ENCODE peak calls at places on chromosome 15, in nine cellular contexts. L, V, S, Q, O, J, G, P and Z are unnamed samples. For H3K9me3, the result is how much of the 10 kb centered on the place peaks cover.

GRCh38 chr15:84915011-84915958 is 30.8 kb downstream of the SLC28A1 start:
- DNase-seq in L (no peak), V (peak), S (peak), Q (peak), O (no peak), J (no peak), G (peak), P (peak), Z (peak)

GRCh38 chr15:55823191-55823670 is 80.3 kb upstream of the PRTG start:
- DNase-seq in L (no peak), V (no peak), S (peak), Q (peak), O (peak), J (peak), G (no peak), P (no peak), Z (no peak)

GRCh38 chr15:93141373-93141790 is 52.4 kb upstream of the RGMA start:
- DNase-seq in L (no peak), V (no peak), S (no peak), Q (no peak), O (no peak), J (no peak), G (no peak), P (no peak), Z (no peak)

GRCh38 chr15:41660235-41661077 is at the start of gene MGA:
- DNase-seq in L (peak), V (peak), S (peak), Q (peak), O (peak), J (peak), G (peak), P (peak), Z (peak)

GRCh38 chr15:56232058-56232457 is 11.6 kb downstream of the RFX7 start:
- DNase-seq in L (no peak), V (no peak), S (no peak), Q (no peak), O (no peak), J (no peak), G (no peak), P (no peak), Z (peak)

GRCh38 chr15:60155661-60156060 is 151.6 kb downstream of the FOXB1 start:
- DNase-seq in L (no peak), V (no peak), S (no peak), Q (no peak), O (no peak), J (peak), G (no peak), P (no peak), Z (no peak)

GRCh38 chr15:76150971-76151598 is 91.3 kb downstream of the TMEM266 start:
- DNase-seq in L (peak), V (peak), S (peak), Q (peak), O (peak), J (peak), G (peak), P (peak), Z (peak)

GRCh38 chr15:77504310-77504709 is 83.6 kb downstream of the HMG20A start:
- DNase-seq in L (peak), V (no peak), S (no peak), Q (no peak), O (no peak), J (no peak), G (peak), P (no peak), Z (no peak)

GRCh38 chr15:75811616-75812015 is 31.6 kb upstream of the UBE2Q2 start:
- DNase-seq in L (no peak), V (no peak), S (no peak), Q (no peak), O (no peak), J (no peak), G (no peak), P (no peak), Z (no peak)

GRCh38 chr15:98085003-98085639 is 124.6 kb downstream of the ARRDC4 start:
- DNase-seq in L (peak), V (no peak), S (peak), Q (peak), O (peak), J (peak), G (no peak), P (no peak), Z (no peak)

GRCh38 chr15:59792359-59792758 is 103.2 kb upstream of the BNIP2 start:
- DNase-seq in L (no peak), V (no peak), S (no peak), Q (no peak), O (no peak), J (no peak), G (no peak), P (no peak), Z (no peak)

GRCh38 chr15:34753236-34753894 is 1.4 kb downstream of the GJD2 start:
- DNase-seq in L (peak), V (no peak), S (peak), Q (peak), O (peak), J (peak), G (no peak), P (no peak), Z (no peak)

GRCh38 chr15:82742134-82742533 is 32.5 kb upstream of the AP3B2 start:
- DNase-seq in L (no peak), V (no peak), S (no peak), Q (peak), O (no peak), J (no peak), G (no peak), P (no peak), Z (no peak)

GRCh38 chr15:85354948-85355347 is 25.5 kb upstream of the AKAP13 start:
- DNase-seq in L (no peak), V (no peak), S (no peak), Q (no peak), O (no peak), J (no peak), G (no peak), P (no peak), Z (no peak)

GRCh38 chr15:50358805-50359204 is 3.8 kb upstream of the GABPB1 start:
- DNase-seq in L (peak), V (no peak), S (peak), Q (peak), O (no peak), J (no peak), G (no peak), P (no peak), Z (no peak)

GRCh38 chr15:69869881-69870465 is 227.7 kb downstream of the TLE3 start:
- DNase-seq in L (no peak), V (no peak), S (no peak), Q (no peak), O (no peak), J (no peak), G (no peak), P (no peak), Z (no peak)

GRCh38 chr15:101209285-101209821 is 42.5 kb downstream of the CHSY1 start:
- DNase-seq in L (no peak), V (no peak), S (no peak), Q (no peak), O (no peak), J (no peak), G (no peak), P (no peak), Z (no peak)

GRCh38 chr15:67808821-67809220 is 16.5 kb upstream of the SKOR1 start:
- DNase-seq in L (no peak), V (no peak), S (no peak), Q (no peak), O (no peak), J (no peak), G (no peak), P (no peak), Z (no peak)

GRCh38 chr15:100914876-100915275 is 4.3 kb upstream of the LRRK1 start:
- DNase-seq in L (peak), V (no peak), S (no peak), Q (no peak), O (no peak), J (no peak), G (no peak), P (no peak), Z (peak)

GRCh38 chr15:58574612-58575011 is 142.8 kb downstream of the LIPC start:
- DNase-seq in L (no peak), V (no peak), S (peak), Q (no peak), O (no peak), J (no peak), G (no peak), P (no peak), Z (no peak)

GRCh38 chr15:87881001-87881400 is 375.5 kb downstream of the NTRK3 start:
- DNase-seq in L (no peak), V (no peak), S (no peak), Q (no peak), O (no peak), J (no peak), G (no peak), P (no peak), Z (no peak)

GRCh38 chr15:65212097-65212496 is 824 bp upstream of the CILP start:
- DNase-seq in L (peak), V (no peak), S (peak), Q (no peak), O (no peak), J (no peak), G (no peak), P (no peak), Z (no peak)

GRCh38 chr15:64717735-64718495 is 57.5 kb downstream of the RBPMS2 start:
- DNase-seq in L (no peak), V (no peak), S (no peak), Q (no peak), O (no peak), J (no peak), G (no peak), P (no peak), Z (peak)

DNA sequence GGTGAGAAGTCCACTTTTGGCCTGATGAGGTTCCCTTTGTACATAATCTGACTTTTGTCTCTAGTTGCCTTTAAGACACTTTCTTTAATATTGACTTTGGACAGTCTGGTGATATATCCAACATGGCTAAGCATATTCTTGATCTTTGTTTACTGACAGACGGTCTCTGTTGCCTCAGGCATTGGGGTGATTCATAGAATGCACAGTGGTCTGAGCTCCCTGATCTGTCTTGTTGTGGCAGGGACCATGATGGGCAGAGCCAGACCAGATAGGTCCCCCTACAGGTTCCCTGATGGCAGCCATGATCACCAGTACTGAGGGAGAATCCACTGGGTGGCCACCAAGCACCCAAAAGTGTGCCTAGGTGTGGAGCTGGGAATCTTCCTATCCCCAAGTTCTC is 678.1 kb downstream of the MCTP2 start:
- DNase-seq in L (no peak), V (no peak), S (no peak), Q (peak), O (no peak), J (no peak), G (no peak), P (no peak), Z (no peak)
- H3K9me3 ChIP-seq in L (under half), V (half or more), S (under half), Q (under half), O (under half), J (under half), G (under half), P (under half), Z (under half)

DNA sequence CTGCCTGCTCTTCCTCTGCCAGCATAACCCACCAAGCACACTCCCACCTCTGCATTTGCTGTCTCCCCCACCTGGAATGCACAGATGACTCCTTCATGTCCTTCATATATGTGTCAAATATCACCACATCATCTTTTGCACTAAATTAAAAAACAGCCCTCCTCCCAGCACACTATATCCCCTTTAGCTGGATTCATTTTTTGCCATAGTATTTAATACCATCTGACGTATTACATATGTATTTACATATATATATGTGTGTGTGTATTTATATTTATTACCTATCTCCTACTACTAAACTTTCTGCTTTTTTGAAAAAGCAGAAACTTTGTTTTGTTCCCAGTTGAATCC is 29.4 kb upstream of the UBL7 start:
- DNase-seq in L (no peak), V (no peak), S (no peak), Q (no peak), O (no peak), J (no peak), G (no peak), P (no peak), Z (no peak)
- H3K4me3 ChIP-seq in L (no peak), V (no peak), S (no peak), Q (no peak), O (no peak), J (no peak), G (no peak), P (no peak), Z (no peak)

DNA sequence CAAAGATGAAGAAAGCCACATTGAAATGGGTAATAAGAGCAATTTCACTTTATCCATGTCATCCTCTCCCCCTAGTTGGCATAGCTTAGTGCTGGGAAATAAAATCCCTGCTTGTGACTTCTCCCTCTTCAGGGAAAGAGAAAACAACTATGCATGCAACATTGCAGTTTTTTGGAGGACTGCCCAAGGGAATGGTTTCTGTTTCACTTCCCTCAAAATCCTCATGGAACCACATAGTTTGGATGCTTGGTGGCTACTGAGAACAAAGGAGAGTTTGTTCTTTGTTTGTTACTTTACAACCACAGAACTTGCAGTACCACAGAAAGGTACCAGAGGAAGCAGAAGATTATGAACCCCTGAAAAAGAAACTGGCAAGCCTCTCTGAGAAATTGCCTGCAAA is 384.6 kb upstream of the RORA start:
- DNase-seq in L (no peak), V (no peak), S (no peak), Q (peak), O (no peak), J (no peak), G (no peak), P (no peak), Z (no peak)
- H3K9me3 ChIP-seq in L (under half), V (half or more), S (under half), Q (under half), O (under half), J (under half), G (under half), P (half or more), Z (under half)

DNA sequence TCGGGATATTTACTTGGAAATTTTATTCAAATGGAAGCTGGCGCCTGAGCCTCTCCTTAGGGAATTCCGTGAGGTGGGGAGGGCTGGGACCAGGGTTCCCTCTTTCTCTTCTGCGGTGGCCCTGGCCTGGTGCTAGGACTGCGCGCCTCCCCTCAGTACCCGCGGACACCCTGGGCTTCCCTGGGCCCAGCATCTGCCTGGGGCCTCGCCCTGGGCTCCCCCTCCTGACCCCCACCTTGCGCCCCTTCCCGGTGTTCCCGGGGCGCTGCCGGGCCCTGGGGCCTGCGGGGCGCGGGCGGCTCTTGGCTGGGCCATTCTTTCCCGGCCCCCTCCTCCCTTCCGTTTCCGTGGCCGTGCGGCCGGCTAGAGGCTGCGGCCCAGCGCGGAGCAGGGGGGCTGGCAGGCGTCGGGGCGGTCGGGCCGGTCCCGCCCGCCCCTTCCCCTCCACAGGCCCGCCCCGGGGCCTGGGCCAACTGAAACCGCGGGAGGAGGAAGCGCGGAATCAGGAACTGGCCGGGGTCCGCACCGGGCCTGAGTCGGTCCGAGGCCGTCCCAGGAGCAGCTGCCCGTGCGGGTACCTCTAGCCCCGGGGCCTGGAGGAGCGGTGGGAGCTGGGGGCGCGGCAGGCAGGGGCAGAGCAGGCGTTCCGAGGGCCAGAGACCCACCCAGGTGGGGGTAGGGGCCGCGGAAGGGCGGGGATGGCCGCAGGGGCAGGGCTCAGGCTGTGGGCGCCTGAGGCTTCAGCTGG is at the start of gene FES:
- DNase-seq in L (peak), V (peak), S (peak), Q (no peak), O (no peak), J (no peak), G (peak), P (no peak), Z (peak)
- H3K4me3 ChIP-seq in L (peak), V (peak), S (peak), Q (no peak), O (peak), J (no peak), G (peak), P (peak), Z (peak)

GRCh38 chr15:91873133-91873526 is 19.6 kb downstream of the SLCO3A1 start:
- DNase-seq in L (no peak), V (no peak), S (no peak), Q (no peak), O (no peak), J (no peak), G (no peak), P (no peak), Z (no peak)

GRCh38 chr15:91878319-91878718 is 24.8 kb downstream of the SLCO3A1 start:
- DNase-seq in L (no peak), V (no peak), S (no peak), Q (no peak), O (no peak), J (no peak), G (no peak), P (no peak), Z (no peak)

GRCh38 chr15:91872356-91873132 is 19.0 kb downstream of the SLCO3A1 start:
- DNase-seq in L (no peak), V (no peak), S (no peak), Q (peak), O (no peak), J (no peak), G (peak), P (no peak), Z (no peak)

GRCh38 chr15:91876187-91876586 is 22.7 kb downstream of the SLCO3A1 start:
- DNase-seq in L (no peak), V (no peak), S (no peak), Q (no peak), O (no peak), J (no peak), G (no peak), P (no peak), Z (no peak)

DNA sequence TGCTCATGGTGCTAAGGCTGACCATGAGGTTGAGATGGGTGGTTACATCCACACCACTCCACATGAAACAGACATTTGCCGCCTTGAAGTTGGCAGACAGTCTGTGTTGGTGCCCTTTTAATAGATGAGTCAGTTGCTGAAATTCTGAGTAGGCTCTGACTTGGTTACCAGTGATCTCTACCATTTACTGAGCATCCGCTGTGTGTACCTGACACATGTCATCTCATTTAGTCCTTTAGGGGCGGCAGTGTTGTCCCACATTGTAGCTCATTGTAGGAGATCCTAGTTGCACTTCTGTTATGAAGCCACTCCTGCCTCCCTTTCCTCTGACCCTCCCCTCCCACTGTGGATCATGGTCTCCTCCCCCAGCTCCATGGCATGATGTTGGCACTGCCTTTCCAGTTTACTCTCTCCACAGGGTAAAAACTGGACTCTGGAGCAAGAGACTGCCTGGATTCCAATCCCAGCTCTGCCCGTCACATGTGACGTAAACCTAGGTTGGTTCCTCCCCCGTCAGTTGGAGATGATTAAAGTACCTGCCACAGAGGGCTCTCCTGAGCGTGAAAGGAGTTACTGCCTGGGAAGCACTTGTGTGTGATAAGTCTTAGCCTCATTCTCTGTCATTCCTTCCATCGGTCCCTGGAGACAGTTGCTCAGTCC is 21.6 kb downstream of the SLCO3A1 start:
- DNase-seq in L (no peak), V (no peak), S (peak), Q (no peak), O (no peak), J (no peak), G (no peak), P (peak), Z (no peak)
- H3K9me3 ChIP-seq in L (under half), V (under half), S (under half), Q (under half), O (under half), J (under half), G (under half), P (under half), Z (under half)

DNA sequence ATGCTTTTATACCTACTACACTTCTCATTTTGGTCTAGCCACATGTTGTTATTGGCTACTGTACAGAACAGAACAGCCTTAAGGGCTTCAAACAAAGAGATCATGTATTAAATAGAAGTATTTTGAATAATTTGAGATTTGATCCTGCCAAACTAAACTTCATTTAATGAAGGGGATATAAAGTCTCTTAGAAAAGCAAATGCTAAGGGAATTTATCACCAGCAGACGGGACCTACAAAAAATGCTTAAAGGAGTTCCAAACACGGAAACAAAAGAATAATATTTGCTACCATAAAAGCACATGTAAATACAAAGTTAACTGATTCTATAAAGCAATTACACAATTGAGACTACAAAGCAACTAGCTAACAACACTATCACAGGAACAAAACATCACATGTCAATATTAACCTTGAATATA is 23.6 kb upstream of the FMN1 start:
- DNase-seq in L (no peak), V (no peak), S (no peak), Q (peak), O (no peak), J (no peak), G (no peak), P (no peak), Z (no peak)
- H3K4me3 ChIP-seq in L (no peak), V (no peak), S (no peak), Q (no peak), O (no peak), J (no peak), G (no peak), P (no peak), Z (no peak)

GRCh38 chr15:25060472-25060803 is 105.7 kb downstream of the SNRPN start:
- DNase-seq in L (no peak), V (no peak), S (no peak), Q (no peak), O (no peak), J (no peak), G (peak), P (no peak), Z (no peak)
- H3K9me3 ChIP-seq in L (under half), V (half or more), S (half or more), Q (half or more), O (half or more), J (half or more), G (half or more), P (half or more), Z (half or more)

GRCh38 chr15:89113263-89113662 is 25.0 kb downstream of the ABHD2 start:
- DNase-seq in L (no peak), V (no peak), S (no peak), Q (no peak), O (no peak), J (no peak), G (no peak), P (no peak), Z (no peak)

GRCh38 chr15:89116404-89116803 is 28.1 kb downstream of the ABHD2 start:
- DNase-seq in L (no peak), V (no peak), S (no peak), Q (no peak), O (no peak), J (no peak), G (no peak), P (no peak), Z (no peak)

GRCh38 chr15:89114974-89115373 is 26.7 kb downstream of the ABHD2 start:
- DNase-seq in L (peak), V (no peak), S (no peak), Q (no peak), O (peak), J (no peak), G (no peak), P (no peak), Z (no peak)

GRCh38 chr15:89117790-89118189 is 29.5 kb downstream of the ABHD2 start:
- DNase-seq in L (no peak), V (no peak), S (no peak), Q (no peak), O (no peak), J (no peak), G (no peak), P (no peak), Z (no peak)

GRCh38 chr15:89115547-89115946 is 27.3 kb downstream of the ABHD2 start:
- DNase-seq in L (no peak), V (no peak), S (peak), Q (no peak), O (no peak), J (no peak), G (no peak), P (no peak), Z (no peak)
- H3K4me3 ChIP-seq in L (no peak), V (no peak), S (no peak), Q (no peak), O (no peak), J (no peak), G (no peak), P (no peak), Z (no peak)